ENCODE peak calls at places on chromosomes 1 and 21, in ten cellular contexts. H is RWPE1; Y is adrenal gland; O is tibial artery; U is epithelial cell of prostate; V is CD4-positive, CD25-positive, alpha-beta regulatory T cell; C is uterus; S is astrocyte; G is left ventricle myocardium inferior; R is lung. J is an unnamed sample.

GRCh38 chr1:2050482-2050792 is 226 bp downstream of the PRKCZ start:
- DNase-seq in H (peak; percentile 55), V (peak; percentile 23), G (no peak), S (no peak), U (no peak), R (no peak), Y (no peak), C (no peak), O (no peak), J (no peak)

GRCh38 chr1:68016364-68016763 is 34.1 kb downstream of the DIRAS3 start:
- DNase-seq in O (no peak), Y (no peak), G (no peak), C (no peak), H (no peak), R (no peak), U (no peak), S (peak; percentile 40), V (no peak), J (no peak)

GRCh38 chr1:50531601-50532000 is 108.4 kb upstream of the DMRTA2 start:
- DNase-seq in S (no peak), V (no peak), U (no peak), C (no peak), G (no peak), H (no peak), O (no peak), R (no peak), Y (no peak), J (no peak)

GRCh38 chr1:177230228-177231016 is 59.7 kb downstream of the BRINP2 start:
- DNase-seq in U (no peak), Y (no peak), O (no peak), C (no peak), S (no peak), G (no peak), H (no peak), R (no peak), V (no peak), J (no peak)

GRCh38 chr1:197526736-197527371 is 248.4 kb downstream of the DENND1B start:
- DNase-seq in S (peak; percentile 4), R (no peak), U (no peak), O (no peak), G (no peak), Y (no peak), C (no peak), V (peak; percentile 55), H (peak; percentile 31), J (no peak)

GRCh38 chr1:207077470-207078377 is 10.9 kb upstream of the C4BPB start:
- DNase-seq in C (peak; percentile 63), U (peak; percentile 26), S (peak; percentile 44), G (no peak), H (peak; percentile 66), Y (peak; percentile 83), O (no peak), R (peak; percentile 76), V (peak; percentile 85), J (peak; percentile 74)

GRCh38 chr1:57061369-57061768 is 95.6 kb upstream of the C8B start:
- DNase-seq in H (no peak), C (no peak), G (no peak), U (no peak), S (no peak), R (no peak), O (no peak), V (no peak), Y (no peak), J (peak; percentile 19)

GRCh38 chr1:41504126-41505035 is 19.9 kb upstream of the EDN2 start:
- DNase-seq in C (no peak), S (peak; percentile 69), U (peak; percentile 82), O (no peak), Y (peak; percentile 58), H (peak; percentile 55), R (peak; percentile 52), G (no peak), V (no peak), J (no peak)

GRCh38 chr21:22900511-22900910 is 1902.3 kb downstream of the NCAM2 start:
- DNase-seq in R (no peak), V (no peak), O (no peak), C (no peak), H (peak; percentile 27), Y (no peak), G (no peak), U (no peak), S (no peak), J (no peak)
- H3K27ac ChIP-seq in R (no peak overlapping the region), V (no peak overlapping the region), O (no peak overlapping the region), C (no peak overlapping the region), H (no peak overlapping the region), Y (no peak overlapping the region), G (no peak overlapping the region), U (peak overlapping the region; percentile 35), S (no peak overlapping the region), J (no peak overlapping the region)

GRCh38 chr1:112937070-112937469 is 18.9 kb downstream of the SLC16A1 start:
- DNase-seq in V (peak; percentile 39), H (no peak), S (peak; percentile 41), Y (no peak), R (no peak), C (no peak), U (no peak), G (no peak), O (no peak), J (no peak)

GRCh38 chr1:112938188-112938587 is 17.8 kb downstream of the SLC16A1 start:
- DNase-seq in G (no peak), R (no peak), V (no peak), S (no peak), Y (no peak), H (no peak), U (no peak), O (no peak), C (no peak), J (no peak)

GRCh38 chr1:112935474-112936289 is 20.3 kb downstream of the SLC16A1 start:
- DNase-seq in S (peak; percentile 77), Y (no peak), G (no peak), H (peak; percentile 66), U (no peak), C (no peak), R (no peak), V (peak; percentile 67), O (no peak), J (no peak)

GRCh38 chr1:112939810-112940209 is 16.2 kb downstream of the SLC16A1 start:
- DNase-seq in C (no peak), G (no peak), Y (no peak), O (no peak), R (no peak), V (no peak), H (no peak), U (no peak), S (no peak), J (no peak)

DNA sequence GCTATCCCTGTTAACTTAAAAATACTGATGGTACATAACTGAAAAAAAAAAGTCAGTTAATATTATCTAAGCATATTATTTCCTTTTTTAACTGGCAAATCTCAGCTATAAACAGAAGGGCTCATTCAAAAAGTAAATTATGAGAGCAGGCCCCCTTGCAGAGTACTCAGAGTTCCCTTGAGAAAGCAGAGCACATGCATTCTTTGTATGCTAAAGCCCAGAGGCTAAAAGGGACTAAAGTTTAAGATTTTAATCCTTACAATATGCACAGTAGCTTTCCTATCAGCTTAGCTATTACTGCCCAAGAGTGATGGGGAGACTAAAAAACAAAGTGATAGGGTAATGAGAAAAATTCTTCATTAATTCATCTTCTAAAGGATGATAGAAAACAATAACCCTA is 18.5 kb downstream of the SLC16A1 start:
- DNase-seq in H (no peak), U (no peak), C (no peak), G (no peak), R (no peak), O (no peak), Y (no peak), V (peak; percentile 28), S (no peak), J (no peak)
- H3K27ac ChIP-seq in H (no peak overlapping the region), U (peak overlapping the region; percentile 96), C (peak overlapping the region; percentile 65), G (peak overlapping the region; percentile 27), R (no peak overlapping the region), O (no peak overlapping the region), Y (no peak overlapping the region), V (peak overlapping the region; percentile 45), S (no peak overlapping the region), J (no peak overlapping the region)

DNA sequence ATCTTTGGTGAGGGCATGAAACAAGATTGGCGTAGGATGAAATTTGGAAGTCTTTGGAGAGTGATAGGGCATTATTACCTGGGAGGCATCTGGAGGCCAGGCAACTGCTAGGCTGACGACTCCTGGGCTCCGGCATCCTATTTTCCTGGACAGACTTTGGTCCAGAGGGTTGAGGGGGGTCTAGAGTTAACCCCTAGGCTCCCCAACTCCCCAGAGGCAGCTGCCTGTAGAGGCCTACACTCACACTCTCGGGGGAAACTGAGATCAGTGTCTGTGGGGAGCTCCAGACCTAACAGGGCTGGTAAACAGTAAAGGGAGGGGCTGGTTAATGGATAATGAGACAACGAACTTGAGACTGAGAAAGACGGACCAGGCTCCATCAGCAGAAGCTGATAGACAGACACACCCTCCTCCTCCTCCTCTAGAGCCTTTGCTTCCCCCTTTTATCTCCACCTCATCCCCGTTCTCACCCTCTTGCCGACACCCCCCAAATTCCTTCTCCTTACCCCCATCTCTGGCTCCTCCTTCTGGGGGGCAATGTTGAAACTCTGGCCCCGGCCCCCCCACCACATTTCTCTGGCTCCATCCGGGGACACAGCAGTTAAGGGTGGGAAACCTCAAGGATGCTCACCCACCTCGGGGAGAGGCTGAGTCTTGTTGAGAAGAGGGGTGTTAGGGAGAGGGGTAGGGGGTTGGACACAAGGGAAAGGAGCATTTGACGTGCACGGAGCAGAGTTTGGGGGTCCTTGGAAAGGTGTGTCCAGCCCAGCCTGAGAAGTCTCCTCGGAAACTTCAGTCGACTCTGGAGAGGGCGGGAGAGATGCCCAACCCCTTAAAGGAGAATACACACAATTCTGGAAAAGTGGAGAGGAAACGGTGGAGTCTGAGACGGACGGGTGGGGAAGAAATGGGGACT is at the start of gene MTMR11:
- DNase-seq in G (no peak), H (peak; percentile 51), V (no peak), C (peak; percentile 67), Y (peak; percentile 62), S (no peak), U (no peak), R (no peak), O (peak; percentile 78), J (no peak)
- H3K27ac ChIP-seq in G (peak within 1 kb of the TSS; percentile 86), H (peak within 1 kb of the TSS; percentile 96), V (no peak within 1 kb of the TSS), C (peak within 1 kb of the TSS; percentile 90), Y (peak within 1 kb of the TSS; percentile 52), S (peak within 1 kb of the TSS; percentile 35), U (peak within 1 kb of the TSS; percentile 81), R (no peak within 1 kb of the TSS), O (peak within 1 kb of the TSS; percentile 90), J (peak within 1 kb of the TSS; percentile 84)

GRCh38 chr1:223018534-223018933 is 124.5 kb downstream of the TLR5 start:
- DNase-seq in R (no peak), C (no peak), G (no peak), S (no peak), O (no peak), U (no peak), V (no peak), H (no peak), Y (no peak), J (no peak)

GRCh38 chr1:223019236-223019635 is 123.8 kb downstream of the TLR5 start:
- DNase-seq in V (no peak), G (no peak), S (no peak), O (no peak), U (no peak), H (no peak), R (no peak), Y (no peak), C (no peak), J (no peak)

GRCh38 chr1:223023863-223024262 is 119.2 kb downstream of the TLR5 start:
- DNase-seq in O (no peak), V (no peak), R (no peak), H (no peak), S (no peak), U (no peak), G (no peak), C (no peak), Y (no peak), J (no peak)

GRCh38 chr1:223020770-223021169 is 122.3 kb downstream of the TLR5 start:
- DNase-seq in R (no peak), C (no peak), Y (no peak), S (no peak), O (no peak), V (no peak), H (no peak), G (no peak), U (no peak), J (no peak)

GRCh38 chr1:223022641-223023473 is 120.2 kb downstream of the TLR5 start:
- DNase-seq in C (no peak), H (no peak), R (no peak), G (peak; percentile 25), V (no peak), U (no peak), S (no peak), O (no peak), Y (no peak), J (peak; percentile 41)
- H3K27ac ChIP-seq in C (no peak overlapping the region), H (no peak overlapping the region), R (peak overlapping the region; percentile 55), G (peak overlapping the region; percentile 86), V (no peak overlapping the region), U (no peak overlapping the region), S (no peak overlapping the region), O (no peak overlapping the region), Y (peak overlapping the region; percentile 22), J (peak overlapping the region; percentile 64)

J was measured in heart right ventricle.